ENCODE peak calls at places on chromosomes 6 and 20, in four cellular contexts. J, P, E and D are unnamed samples.

GRCh38 chr6:127131275-127131674 is 12.8 kb downstream of the RSPO3 start:
- DNase-seq in J (no peak), P (no peak), E (no peak), D (no peak)

GRCh38 chr6:15062311-15063252 is 183.3 kb upstream of the JARID2 start:
- DNase-seq in J (no peak), P (no peak), E (peak), D (peak)

GRCh38 chr6:95325858-95326257 is 251.5 kb upstream of the MANEA start:
- DNase-seq in J (no peak), P (no peak), E (peak), D (peak)

GRCh38 chr6:6193221-6193745 is 127.2 kb downstream of the F13A1 start:
- DNase-seq in J (no peak), P (no peak), E (peak), D (peak)

GRCh38 chr6:87176493-87176892 is 21.1 kb downstream of the ZNF292 start:
- DNase-seq in J (no peak), P (no peak), E (no peak), D (no peak)

GRCh38 chr6:35425284-35425683 is 26.9 kb upstream of the FANCE start:
- DNase-seq in J (no peak), P (no peak), E (peak), D (peak)

GRCh38 chr6:36343109-36343508 is 6.4 kb upstream of the BNIP5 start:
- DNase-seq in J (no peak), P (no peak), E (no peak), D (no peak)

GRCh38 chr6:87237804-87238203 is 82.4 kb downstream of the ZNF292 start:
- DNase-seq in J (no peak), P (no peak), E (peak), D (peak)

GRCh38 chr6:136862662-136863061 is 40.3 kb downstream of the PEX7 start:
- DNase-seq in J (no peak), P (no peak), E (no peak), D (no peak)

GRCh38 chr6:25392372-25392771 is 113.2 kb downstream of the CARMIL1 start:
- DNase-seq in J (no peak), P (no peak), E (peak), D (peak)

GRCh38 chr6:107439418-107439817 is 19.9 kb downstream of the PDSS2 start:
- DNase-seq in J (no peak), P (no peak), E (no peak), D (no peak)

GRCh38 chr6:42896178-42896719 is 16.8 kb downstream of the RPL7L1 start:
- DNase-seq in J (no peak), P (no peak), E (no peak), D (no peak)

GRCh38 chr20:63320041-63320511 is 27.1 kb downstream of the COL20A1 start:
- DNase-seq in J (no peak), P (no peak), E (no peak), D (no peak)

GRCh38 chr6:144007779-144008500 is at the start of gene PLAGL1:
- DNase-seq in J (peak), P (peak), E (peak), D (peak)

GRCh38 chr6:137919837-137920304 is 52.8 kb downstream of the TNFAIP3 start:
- DNase-seq in J (no peak), P (no peak), E (no peak), D (no peak)

GRCh38 chr6:158812611-158813010 is 6.6 kb downstream of the EZR start:
- DNase-seq in J (no peak), P (no peak), E (no peak), D (no peak)

GRCh38 chr6:56798163-56798562 is 155.5 kb upstream of the DST start:
- DNase-seq in J (no peak), P (no peak), E (peak), D (peak)

GRCh38 chr20:63854766-63855362 is 6.4 kb upstream of the ABHD16B start:
- DNase-seq in J (no peak), P (no peak), E (peak), D (no peak)

GRCh38 chr6:109925060-109925459 is 53.1 kb upstream of the GPR6 start:
- DNase-seq in J (no peak), P (no peak), E (no peak), D (peak)

DNA sequence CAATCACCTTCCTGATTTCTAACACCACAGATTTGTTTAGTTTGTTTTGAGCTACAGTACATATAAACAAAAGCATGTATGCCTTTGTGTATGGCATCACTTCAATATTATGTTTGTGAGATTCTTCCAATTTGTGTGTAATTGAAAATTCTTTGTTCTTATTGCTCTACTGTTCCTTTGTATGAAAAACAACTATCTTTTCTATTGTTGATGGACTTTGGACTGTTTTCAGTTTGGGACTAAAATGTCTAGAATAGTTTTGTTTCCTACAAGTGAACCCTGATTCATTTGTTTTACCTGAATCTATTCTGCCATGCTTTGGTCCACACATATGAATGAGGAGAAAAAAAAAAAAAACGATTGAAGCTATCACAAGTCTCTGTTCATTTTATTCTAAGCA is 21.2 kb upstream of the ZNF184 start:
- DNase-seq in J (no peak), P (no peak), E (no peak), D (no peak)
- H3K4me3 ChIP-seq in J (no peak), P (no peak), E (no peak), D (no peak)

DNA sequence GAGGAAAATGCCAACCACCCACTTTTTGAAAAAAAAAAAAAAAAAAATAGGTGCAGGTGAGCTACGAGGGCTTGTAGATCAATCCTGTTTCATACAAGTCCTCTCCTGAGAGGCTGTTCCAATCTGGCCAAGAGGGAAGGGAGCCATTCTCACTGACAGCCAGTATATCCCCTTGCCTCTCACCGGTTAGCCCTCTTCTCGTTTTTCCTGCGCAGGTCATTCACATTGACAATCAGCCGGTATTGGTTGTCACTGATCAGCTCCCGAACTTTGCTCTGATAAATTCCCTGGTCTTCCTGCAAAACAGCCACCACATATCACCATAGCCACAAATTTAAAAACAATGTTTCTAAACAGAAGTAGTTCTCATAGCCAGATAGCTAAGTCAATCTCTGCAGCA is 1.4 kb downstream of the MCM3 start:
- DNase-seq in J (no peak), P (no peak), E (no peak), D (no peak)
- H3K4me3 ChIP-seq in J (no peak), P (no peak), E (peak), D (peak)

DNA sequence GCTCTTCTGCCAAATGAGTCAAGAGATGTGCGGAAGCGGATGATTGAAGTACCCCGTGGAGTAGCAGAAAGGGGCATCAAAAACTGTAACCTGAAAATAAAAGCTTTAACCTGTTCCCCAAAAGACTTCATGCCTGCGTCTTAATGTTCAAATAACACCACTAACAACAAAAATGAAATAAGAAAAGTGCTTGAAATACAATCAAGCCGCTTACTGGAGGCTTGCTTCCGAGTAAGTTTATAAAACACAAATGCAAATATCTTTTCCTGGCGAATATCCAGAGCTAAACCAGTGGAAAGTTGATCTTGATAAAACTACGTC is 2.5 kb upstream of the FOXC1 start:
- DNase-seq in J (no peak), P (no peak), E (no peak), D (no peak)
- H3K4me3 ChIP-seq in J (no peak), P (peak), E (no peak), D (no peak)

GRCh38 chr20:22495172-22495571 is 89.2 kb downstream of the FOXA2 start:
- DNase-seq in J (no peak), P (no peak), E (no peak), D (no peak)

GRCh38 chr20:22491188-22491500 is 93.2 kb downstream of the FOXA2 start:
- DNase-seq in J (no peak), P (no peak), E (no peak), D (no peak)

GRCh38 chr20:22490287-22491187 is 93.8 kb downstream of the FOXA2 start:
- DNase-seq in J (peak), P (no peak), E (peak), D (peak)

GRCh38 chr20:22492497-22492896 is 91.9 kb downstream of the FOXA2 start:
- DNase-seq in J (no peak), P (no peak), E (no peak), D (no peak)

GRCh38 chr20:22489614-22490286 is 94.6 kb downstream of the FOXA2 start:
- DNase-seq in J (peak), P (no peak), E (no peak), D (no peak)
- H3K4me3 ChIP-seq in J (no peak), P (no peak), E (no peak), D (no peak)

DNA sequence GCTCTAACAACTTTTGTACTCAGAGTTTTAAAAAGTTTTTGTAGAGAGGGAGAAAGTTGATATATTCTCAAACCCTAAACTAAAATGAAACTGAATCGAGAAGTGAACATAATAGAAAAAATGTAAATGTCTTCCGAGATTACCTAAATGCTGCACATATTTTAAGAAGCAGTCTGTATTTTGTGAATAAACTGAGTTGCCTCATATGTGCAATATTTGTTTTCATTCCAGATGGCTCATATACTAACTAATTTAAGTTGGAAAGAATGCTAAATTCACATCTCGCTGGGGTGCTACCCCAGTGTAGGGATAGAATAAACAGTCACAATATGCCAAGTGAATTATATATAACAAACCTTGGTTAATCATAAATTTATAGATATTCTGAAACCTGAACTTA is 285.9 kb upstream of the THEMIS start:
- DNase-seq in J (no peak), P (no peak), E (no peak), D (no peak)
- H3K4me3 ChIP-seq in J (no peak), P (no peak), E (no peak), D (no peak)

GRCh38 chr20:51022803-51023616 is at the start of gene KCNG1:
- DNase-seq in J (peak), P (no peak), E (peak), D (peak)

GRCh38 chr20:51021067-51022025 is 1.6 kb downstream of the KCNG1 start:
- DNase-seq in J (no peak), P (no peak), E (no peak), D (peak)

GRCh38 chr20:51022227-51022802 is 592 bp downstream of the KCNG1 start:
- DNase-seq in J (no peak), P (no peak), E (no peak), D (no peak)

GRCh38 chr20:51019598-51020592 is 3.0 kb downstream of the KCNG1 start:
- DNase-seq in J (no peak), P (no peak), E (no peak), D (no peak)

DNA sequence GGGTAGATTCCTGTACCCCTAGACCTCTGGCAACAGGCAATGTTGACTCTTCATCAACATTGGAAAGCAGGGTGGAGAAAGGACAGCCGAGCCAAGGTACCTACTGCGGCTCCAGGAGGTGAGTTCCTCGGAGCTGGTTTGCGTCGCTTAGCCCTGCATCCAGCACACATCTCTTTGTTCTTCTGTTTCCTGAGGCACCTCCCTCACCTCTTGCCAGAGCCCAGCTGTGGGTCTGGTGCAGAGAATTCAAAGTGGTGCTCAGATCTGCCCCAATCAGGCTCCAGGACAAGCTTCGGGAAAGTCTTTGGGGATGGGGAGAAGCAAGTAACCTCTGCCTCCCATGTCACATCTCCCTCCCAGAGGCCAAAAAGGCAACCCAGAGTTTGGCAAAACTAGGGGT is 2.2 kb downstream of the KCNG1 start:
- DNase-seq in J (no peak), P (no peak), E (no peak), D (no peak)
- H3K4me3 ChIP-seq in J (no peak), P (no peak), E (no peak), D (no peak)

GRCh38 chr20:47452736-47453161 is 48.9 kb upstream of the NCOA3 start:
- DNase-seq in J (no peak), P (no peak), E (no peak), D (no peak)

GRCh38 chr20:47455133-47456040 is 46.3 kb upstream of the NCOA3 start:
- DNase-seq in J (no peak), P (no peak), E (no peak), D (no peak)

GRCh38 chr20:47451602-47451904 is 50.1 kb upstream of the NCOA3 start:
- DNase-seq in J (no peak), P (no peak), E (no peak), D (no peak)

GRCh38 chr20:47454298-47455132 is 47.2 kb upstream of the NCOA3 start:
- DNase-seq in J (no peak), P (no peak), E (no peak), D (no peak)

GRCh38 chr20:47453167-47453782 is 48.4 kb upstream of the NCOA3 start:
- DNase-seq in J (no peak), P (no peak), E (peak), D (peak)
- H3K4me3 ChIP-seq in J (no peak), P (no peak), E (peak), D (no peak)